ENCODE peak calls at places on chromosomes 12 and 14, in six cellular contexts. Q is heart right ventricle; M is CD8-positive, alpha-beta memory T cell; Z is GM23248; E is body of pancreas; O is tibial nerve. B is an unnamed sample.

GRCh38 chr14:93788307-93788556 is at the start of gene PRIMA1:
- DNase-seq in Q (no peak), Z (no peak), E (no peak), M (no peak), O (no peak), B (no peak)

GRCh38 chr12:96249196-96250118 is 55.3 kb downstream of the ELK3 start:
- DNase-seq in M (no peak), Q (peak; percentile 69), E (no peak), O (no peak), Z (peak; percentile 53), B (no peak)

GRCh38 chr12:10119072-10119471 is 10.9 kb downstream of the CLEC7A start:
- DNase-seq in M (no peak), Z (peak; percentile 37), O (no peak), Q (no peak), E (no peak), B (no peak)

GRCh38 chr14:32763673-32764072 is 175.0 kb upstream of the NPAS3 start:
- DNase-seq in Q (no peak), O (no peak), E (no peak), Z (no peak), M (no peak), B (no peak)

GRCh38 chr14:88695873-88696272 is 96.9 kb downstream of the EML5 start:
- DNase-seq in M (no peak), E (no peak), Z (peak; percentile 29), O (no peak), Q (no peak), B (no peak)

GRCh38 chr12:3294481-3294911 is 196.5 kb upstream of the PRMT8 start:
- DNase-seq in M (no peak), Z (no peak), O (no peak), Q (peak; percentile 44), E (peak; percentile 68), B (no peak)

GRCh38 chr12:79900951-79901350 is 33.9 kb downstream of the PPP1R12A start:
- DNase-seq in O (no peak), Z (no peak), Q (no peak), E (no peak), M (no peak), B (no peak)

GRCh38 chr12:52232916-52233461 is at the start of gene KRT7:
- DNase-seq in Z (no peak), O (no peak), E (peak; percentile 75), M (no peak), Q (no peak), B (no peak)

GRCh38 chr12:104164635-104165034 is 26.6 kb upstream of the NFYB start:
- DNase-seq in E (no peak), Q (no peak), Z (no peak), O (no peak), M (no peak), B (no peak)

GRCh38 chr12:26298785-26299621 is 103.6 kb downstream of the SSPN start:
- DNase-seq in O (no peak), E (no peak), Q (no peak), Z (peak; percentile 92), M (peak; percentile 3), B (peak; percentile 87)

GRCh38 chr12:7959278-7960063 is 23.5 kb upstream of the SLC2A3 start:
- DNase-seq in Q (no peak), Z (peak; percentile 25), M (peak; percentile 56), O (no peak), E (no peak), B (no peak)

GRCh38 chr12:2959508-2960431 is 573 bp downstream of the TEAD4 start:
- DNase-seq in Z (peak; percentile 80), O (no peak), E (peak; percentile 62), M (no peak), Q (peak; percentile 48), B (peak; percentile 78)

GRCh38 chr12:32290411-32290810 is 108.9 kb upstream of the FGD4 start:
- DNase-seq in Z (peak; percentile 52), M (no peak), Q (no peak), E (no peak), O (no peak), B (no peak)

GRCh38 chr14:61219256-61219655 is 61.9 kb downstream of the TMEM30B start:
- DNase-seq in M (no peak), E (no peak), Z (peak; percentile 61), Q (no peak), O (no peak), B (no peak)

GRCh38 chr12:116916714-116917114 is 6.0 kb downstream of the FBXW8 start:
- DNase-seq in M (peak; percentile 55), Z (peak; percentile 76), E (peak; percentile 19), Q (no peak), O (no peak), B (peak; percentile 76)

GRCh38 chr14:53093206-53093605 is 59.9 kb downstream of the DDHD1 start:
- DNase-seq in O (no peak), M (no peak), Z (peak; percentile 80), E (no peak), Q (no peak), B (no peak)

GRCh38 chr12:989751-990278 is 1.2 kb upstream of the ERC1 start:
- DNase-seq in Q (no peak), O (no peak), E (peak; percentile 14), Z (peak; percentile 88), M (no peak), B (peak; percentile 62)

GRCh38 chr14:67680121-67680602 is 5.7 kb upstream of the VTI1B start:
- DNase-seq in E (no peak), Z (peak; percentile 93), M (no peak), O (no peak), Q (no peak), B (no peak)

GRCh38 chr12:30508205-30508967 is 187.3 kb downstream of the IPO8 start:
- DNase-seq in Q (no peak), E (no peak), O (no peak), M (no peak), Z (no peak), B (no peak)

GRCh38 chr14:51869426-51870113 is 9.2 kb downstream of the GNG2 start:
- DNase-seq in Z (no peak), Q (no peak), O (no peak), E (no peak), M (no peak), B (no peak)

GRCh38 chr14:50937325-50937724 is 7.0 kb downstream of the PYGL start:
- DNase-seq in Z (peak; percentile 82), Q (no peak), E (no peak), M (no peak), O (no peak), B (no peak)

GRCh38 chr14:68020999-68021663 is 201.6 kb downstream of the RAD51B start:
- DNase-seq in Q (no peak), O (no peak), M (no peak), Z (no peak), E (no peak), B (no peak)

GRCh38 chr12:124514996-124515932 is 52.1 kb downstream of the NCOR2 start:
- DNase-seq in M (no peak), O (no peak), Q (no peak), E (no peak), Z (no peak), B (no peak)

GRCh38 chr12:47758834-47759690 is at the start of gene RAPGEF3:
- DNase-seq in Q (peak; percentile 89), E (peak; percentile 96), M (peak; percentile 51), Z (peak; percentile 95), O (peak; percentile 67), B (peak; percentile 84)

DNA sequence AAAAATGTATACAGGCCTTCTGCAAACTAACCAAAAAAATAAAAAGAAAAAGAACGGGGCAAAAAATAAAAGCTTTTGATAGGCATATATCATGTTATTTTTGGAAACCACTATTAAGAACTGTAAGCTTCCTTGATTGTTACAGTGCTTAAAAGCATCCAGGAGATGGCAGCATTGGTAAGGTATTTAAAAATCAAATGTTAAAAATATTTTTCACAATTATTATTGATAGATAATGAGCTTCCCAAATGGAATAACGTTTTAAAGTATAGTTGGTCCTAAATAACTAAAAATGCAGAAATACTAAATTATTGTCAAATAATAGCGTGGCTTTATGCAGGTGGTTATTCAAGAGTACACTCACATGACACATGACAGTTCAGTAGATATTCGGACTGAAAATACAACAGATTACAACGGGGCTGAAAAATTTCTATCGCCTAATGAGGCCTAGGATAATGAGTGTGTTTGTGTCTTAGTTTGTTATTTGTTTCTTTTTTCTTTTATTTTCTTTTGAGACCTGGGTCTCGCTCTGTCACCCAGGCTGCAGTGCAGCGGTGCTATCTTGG is 127.2 kb upstream of the ATF7IP start:
- DNase-seq in M (peak; percentile 26), O (no peak), Z (peak; percentile 59), Q (no peak), E (no peak), B (no peak)
- H3K27ac ChIP-seq in M (no peak overlapping the region), O (peak overlapping the region; percentile 76), Z (no peak overlapping the region), Q (no peak overlapping the region), E (no peak overlapping the region), B (no peak overlapping the region)

DNA sequence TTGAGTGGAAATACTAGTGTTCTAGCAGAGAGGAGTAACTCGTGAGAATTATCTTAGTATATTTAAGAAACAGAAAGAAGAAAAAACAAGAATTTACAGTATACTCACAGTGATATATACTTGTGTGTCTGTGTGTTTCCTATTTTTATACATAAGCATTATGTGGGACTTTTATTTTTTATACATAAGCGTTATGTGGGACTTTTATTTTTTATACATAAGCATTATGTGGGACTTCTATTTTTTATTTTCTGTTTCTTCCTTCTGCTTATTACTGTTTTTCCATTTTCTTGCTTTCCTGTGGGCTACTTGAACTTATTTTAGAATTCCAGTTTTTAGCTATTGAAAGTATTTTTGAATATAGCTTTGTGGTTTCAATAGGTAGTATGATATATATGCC is 6.9 kb upstream of the ZNF140 start:
- DNase-seq in Q (no peak), Z (no peak), E (no peak), M (no peak), O (no peak), B (no peak)
- H3K9me3 ChIP-seq in Q (peaks cover 100% of the 10 kb centered on the region), Z (peaks cover 9% of the 10 kb centered on the region), E (peaks cover 47% of the 10 kb centered on the region), M (peaks cover 15% of the 10 kb centered on the region), O (peaks cover 68% of the 10 kb centered on the region), B (peaks cover 13% of the 10 kb centered on the region)

GRCh38 chr12:70230934-70231606 is 12.2 kb upstream of the CNOT2 start:
- DNase-seq in Z (no peak), E (no peak), M (no peak), Q (no peak), O (no peak), B (no peak)

DNA sequence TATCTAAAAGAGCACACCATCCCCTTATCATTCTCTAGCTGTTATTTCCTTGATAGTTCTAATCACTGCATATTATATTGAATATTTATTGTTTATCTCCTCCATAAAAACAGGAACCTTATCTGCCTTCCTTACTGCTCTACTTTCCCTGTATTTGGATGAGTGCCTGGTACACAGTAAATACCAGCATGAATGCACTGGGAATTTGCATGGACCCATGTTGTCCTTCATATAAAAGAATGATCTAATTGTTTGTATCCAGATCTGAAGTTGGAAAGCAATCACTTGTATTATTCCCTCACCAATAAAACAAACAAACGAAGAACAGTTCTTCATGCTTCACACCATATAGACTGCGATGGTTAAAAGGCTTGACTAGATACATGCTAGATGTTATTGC is 15.3 kb upstream of the CNOT2 start:
- DNase-seq in Q (no peak), Z (no peak), M (no peak), O (no peak), E (no peak), B (no peak)
- H3K4me3 ChIP-seq in Q (no peak overlapping the region), Z (no peak overlapping the region), M (no peak overlapping the region), O (no peak overlapping the region), E (no peak overlapping the region), B (no peak overlapping the region)

DNA sequence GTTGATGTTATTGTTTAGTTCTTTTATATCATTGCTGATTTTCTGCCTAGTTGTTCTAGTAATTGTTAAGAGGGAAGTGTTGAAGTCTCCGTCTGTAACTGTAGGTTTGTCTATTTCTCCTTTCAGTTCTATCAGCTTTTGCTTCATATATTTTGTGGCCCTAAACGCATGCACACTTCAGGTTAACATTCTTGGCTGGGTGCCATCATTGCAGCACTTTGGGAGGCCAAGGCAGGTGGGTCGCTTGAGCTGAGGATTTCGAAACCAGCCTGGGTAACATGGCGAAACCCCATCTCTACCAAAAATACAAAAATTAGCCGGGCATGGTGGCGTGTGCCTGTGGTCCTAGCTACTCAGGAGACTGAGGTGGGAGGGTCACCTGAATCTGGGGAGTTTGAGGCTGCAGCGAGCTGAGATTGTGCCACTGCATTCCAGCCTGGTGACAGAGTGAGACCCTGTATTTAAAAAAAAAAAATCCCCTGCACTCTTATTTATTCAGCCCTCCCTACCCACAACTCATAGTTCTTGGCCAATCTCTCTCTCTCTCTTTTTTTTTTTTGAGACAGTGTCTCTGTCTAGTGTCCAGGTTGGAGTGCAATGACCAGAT is 28.2 kb upstream of the CFL2 start:
- DNase-seq in O (no peak), E (no peak), Q (no peak), M (no peak), Z (no peak), B (no peak)
- H3K27ac ChIP-seq in O (no peak overlapping the region), E (no peak overlapping the region), Q (no peak overlapping the region), M (no peak overlapping the region), Z (no peak overlapping the region), B (no peak overlapping the region)